ENCODE peak calls at places on chromosomes 1 and 21, in ten cellular contexts. One of them, this sample, is unnamed.

GRCh38 chr21:30227633-30228404 is 11.9 kb upstream of the CLDN8 start:
- DNase-seq in GM12892: no peak
- DNase-seq in AG10803: peak
- DNase-seq in HL-60: no peak
- DNase-seq in endothelial cell: no peak
- DNase-seq in BE2C: no peak
- DNase-seq in GM10248: no peak
- DNase-seq in stimulated activated CD4-positive, alpha-beta T cell treated with anti-CD3 and anti-CD28 coated beads, Interleukin-12 subunit alpha, Interleukin-12 subunit beta, amount 100 ng/mL, for 48 hours: no peak
- DNase-seq in psoas muscle: no peak
- DNase-seq in glutamatergic neuron: no peak
- DNase-seq in this sample: peak

GRCh38 chr1:60559371-60559770 is 485.8 kb upstream of the C1orf87 start:
- DNase-seq in GM10248: no peak
- DNase-seq in AG10803: no peak
- DNase-seq in psoas muscle: no peak
- DNase-seq in HL-60: no peak
- DNase-seq in GM12892: no peak
- DNase-seq in glutamatergic neuron: no peak
- DNase-seq in BE2C: no peak
- DNase-seq in endothelial cell: no peak
- DNase-seq in stimulated activated CD4-positive, alpha-beta T cell treated with anti-CD3 and anti-CD28 coated beads, Interleukin-12 subunit alpha, Interleukin-12 subunit beta, amount 100 ng/mL, for 48 hours: no peak
- DNase-seq in this sample: no peak

GRCh38 chr1:37485902-37486679 is 11.7 kb downstream of the ZC3H12A start:
- DNase-seq in stimulated activated CD4-positive, alpha-beta T cell treated with anti-CD3 and anti-CD28 coated beads, Interleukin-12 subunit alpha, Interleukin-12 subunit beta, amount 100 ng/mL, for 48 hours: no peak
- DNase-seq in psoas muscle: no peak
- DNase-seq in AG10803: peak
- DNase-seq in glutamatergic neuron: no peak
- DNase-seq in endothelial cell: no peak
- DNase-seq in GM12892: no peak
- DNase-seq in GM10248: no peak
- DNase-seq in BE2C: no peak
- DNase-seq in HL-60: peak
- DNase-seq in this sample: no peak

GRCh38 chr1:247746391-247746935 is 1.5 kb downstream of the OR14A2 start:
- DNase-seq in endothelial cell: no peak
- DNase-seq in HL-60: no peak
- DNase-seq in glutamatergic neuron: no peak
- DNase-seq in GM12892: no peak
- DNase-seq in psoas muscle: no peak
- DNase-seq in stimulated activated CD4-positive, alpha-beta T cell treated with anti-CD3 and anti-CD28 coated beads, Interleukin-12 subunit alpha, Interleukin-12 subunit beta, amount 100 ng/mL, for 48 hours: no peak
- DNase-seq in BE2C: no peak
- DNase-seq in AG10803: no peak
- DNase-seq in GM10248: no peak
- DNase-seq in this sample: no peak

GRCh38 chr1:68442006-68442405 is 7.7 kb downstream of the RPE65 start:
- DNase-seq in GM10248: no peak
- DNase-seq in BE2C: no peak
- DNase-seq in HL-60: no peak
- DNase-seq in endothelial cell: no peak
- DNase-seq in psoas muscle: no peak
- DNase-seq in AG10803: no peak
- DNase-seq in stimulated activated CD4-positive, alpha-beta T cell treated with anti-CD3 and anti-CD28 coated beads, Interleukin-12 subunit alpha, Interleukin-12 subunit beta, amount 100 ng/mL, for 48 hours: no peak
- DNase-seq in glutamatergic neuron: no peak
- DNase-seq in GM12892: no peak
- DNase-seq in this sample: no peak

GRCh38 chr1:153608742-153609584 is 4.0 kb downstream of the S100A16 start:
- DNase-seq in stimulated activated CD4-positive, alpha-beta T cell treated with anti-CD3 and anti-CD28 coated beads, Interleukin-12 subunit alpha, Interleukin-12 subunit beta, amount 100 ng/mL, for 48 hours: no peak
- DNase-seq in psoas muscle: peak
- DNase-seq in BE2C: no peak
- DNase-seq in GM10248: peak
- DNase-seq in GM12892: no peak
- DNase-seq in HL-60: no peak
- DNase-seq in AG10803: peak
- DNase-seq in endothelial cell: peak
- DNase-seq in glutamatergic neuron: peak
- DNase-seq in this sample: peak

GRCh38 chr1:15836772-15837669 is 10.5 kb upstream of the SPEN start:
- DNase-seq in stimulated activated CD4-positive, alpha-beta T cell treated with anti-CD3 and anti-CD28 coated beads, Interleukin-12 subunit alpha, Interleukin-12 subunit beta, amount 100 ng/mL, for 48 hours: peak
- DNase-seq in psoas muscle: peak
- DNase-seq in HL-60: peak
- DNase-seq in GM12892: no peak
- DNase-seq in AG10803: no peak
- DNase-seq in GM10248: peak
- DNase-seq in BE2C: no peak
- DNase-seq in endothelial cell: no peak
- DNase-seq in glutamatergic neuron: no peak
- DNase-seq in this sample: no peak

GRCh38 chr1:11967028-11967547 is 13.2 kb upstream of the MFN2 start:
- DNase-seq in HL-60: peak
- DNase-seq in GM12892: peak
- DNase-seq in stimulated activated CD4-positive, alpha-beta T cell treated with anti-CD3 and anti-CD28 coated beads, Interleukin-12 subunit alpha, Interleukin-12 subunit beta, amount 100 ng/mL, for 48 hours: no peak
- DNase-seq in AG10803: peak
- DNase-seq in GM10248: peak
- DNase-seq in glutamatergic neuron: no peak
- DNase-seq in endothelial cell: peak
- DNase-seq in psoas muscle: no peak
- DNase-seq in BE2C: peak
- DNase-seq in this sample: peak

GRCh38 chr1:181557313-181557712 is 74.0 kb downstream of the CACNA1E start:
- DNase-seq in GM12892: no peak
- DNase-seq in stimulated activated CD4-positive, alpha-beta T cell treated with anti-CD3 and anti-CD28 coated beads, Interleukin-12 subunit alpha, Interleukin-12 subunit beta, amount 100 ng/mL, for 48 hours: no peak
- DNase-seq in endothelial cell: no peak
- DNase-seq in psoas muscle: no peak
- DNase-seq in AG10803: no peak
- DNase-seq in BE2C: no peak
- DNase-seq in HL-60: no peak
- DNase-seq in glutamatergic neuron: no peak
- DNase-seq in GM10248: no peak
- DNase-seq in this sample: no peak

GRCh38 chr1:60978421-60979357 is 103.7 kb upstream of the NFIA start:
- DNase-seq in AG10803: peak
- DNase-seq in GM12892: peak
- DNase-seq in HL-60: peak
- DNase-seq in endothelial cell: peak
- DNase-seq in BE2C: peak
- DNase-seq in GM10248: peak
- DNase-seq in stimulated activated CD4-positive, alpha-beta T cell treated with anti-CD3 and anti-CD28 coated beads, Interleukin-12 subunit alpha, Interleukin-12 subunit beta, amount 100 ng/mL, for 48 hours: no peak
- DNase-seq in glutamatergic neuron: no peak
- DNase-seq in psoas muscle: peak
- DNase-seq in this sample: peak

This sample was measured in Caki2.